ENCODE peak calls at places on chromosomes 5 and 9, in nine cellular contexts. One of them, this sample, is unnamed.
A peak's percentile ranks its signal among the peaks of the same experiment; 100 is the strongest.

GRCh38 chr9:114172981-114173833 is 17.9 kb downstream of the COL27A1 start:
- DNase-seq in tibial nerve: no peak
- DNase-seq in lung: no peak
- DNase-seq in PC-3: no peak
- DNase-seq in neuronal stem cell: no peak
- DNase-seq in WERI-Rb-1: no peak
- DNase-seq in naive thymus-derived CD4-positive, alpha-beta T cell: no peak
- DNase-seq in psoas muscle: no peak
- DNase-seq in adrenal gland: no peak
- DNase-seq in this sample: no peak

GRCh38 chr5:91288517-91288916 is 94.6 kb downstream of the ARRDC3 start:
- DNase-seq in PC-3: no peak
- DNase-seq in adrenal gland: no peak
- DNase-seq in WERI-Rb-1: peak; percentile 41
- DNase-seq in neuronal stem cell: no peak
- DNase-seq in psoas muscle: no peak
- DNase-seq in lung: no peak
- DNase-seq in naive thymus-derived CD4-positive, alpha-beta T cell: no peak
- DNase-seq in tibial nerve: no peak
- DNase-seq in this sample: no peak

GRCh38 chr9:70106571-70106970 is 62.9 kb downstream of the MAMDC2 start:
- DNase-seq in psoas muscle: no peak
- DNase-seq in lung: no peak
- DNase-seq in neuronal stem cell: no peak
- DNase-seq in adrenal gland: no peak
- DNase-seq in PC-3: no peak
- DNase-seq in tibial nerve: no peak
- DNase-seq in WERI-Rb-1: no peak
- DNase-seq in naive thymus-derived CD4-positive, alpha-beta T cell: no peak
- DNase-seq in this sample: no peak

GRCh38 chr5:91255396-91256141 is 127.5 kb downstream of the ARRDC3 start:
- DNase-seq in naive thymus-derived CD4-positive, alpha-beta T cell: no peak
- DNase-seq in adrenal gland: no peak
- DNase-seq in lung: no peak
- DNase-seq in tibial nerve: no peak
- DNase-seq in psoas muscle: no peak
- DNase-seq in PC-3: no peak
- DNase-seq in WERI-Rb-1: no peak
- DNase-seq in neuronal stem cell: no peak
- DNase-seq in this sample: no peak

GRCh38 chr9:110389148-110389783 is 51.6 kb upstream of the TXNDC8 start:
- DNase-seq in tibial nerve: no peak
- DNase-seq in adrenal gland: no peak
- DNase-seq in PC-3: no peak
- DNase-seq in psoas muscle: no peak
- DNase-seq in naive thymus-derived CD4-positive, alpha-beta T cell: no peak
- DNase-seq in WERI-Rb-1: no peak
- DNase-seq in neuronal stem cell: no peak
- DNase-seq in lung: no peak
- DNase-seq in this sample: no peak

GRCh38 chr5:5271606-5272321 is 131.6 kb downstream of the ADAMTS16 start:
- DNase-seq in tibial nerve: no peak
- DNase-seq in PC-3: peak; percentile 24
- DNase-seq in adrenal gland: no peak
- DNase-seq in psoas muscle: no peak
- DNase-seq in neuronal stem cell: peak; percentile 9
- DNase-seq in lung: no peak
- DNase-seq in WERI-Rb-1: no peak
- DNase-seq in naive thymus-derived CD4-positive, alpha-beta T cell: no peak
- DNase-seq in this sample: no peak

GRCh38 chr5:158700231-158700996 is 399.3 kb downstream of the EBF1 start:
- DNase-seq in lung: no peak
- DNase-seq in neuronal stem cell: no peak
- DNase-seq in adrenal gland: no peak
- DNase-seq in psoas muscle: no peak
- DNase-seq in naive thymus-derived CD4-positive, alpha-beta T cell: no peak
- DNase-seq in PC-3: no peak
- DNase-seq in tibial nerve: no peak
- DNase-seq in WERI-Rb-1: no peak
- DNase-seq in this sample: no peak

GRCh38 chr5:118806571-118806970 is 181.8 kb downstream of the DTWD2 start:
- DNase-seq in adrenal gland: no peak
- DNase-seq in tibial nerve: no peak
- DNase-seq in psoas muscle: no peak
- DNase-seq in WERI-Rb-1: no peak
- DNase-seq in PC-3: no peak
- DNase-seq in neuronal stem cell: no peak
- DNase-seq in naive thymus-derived CD4-positive, alpha-beta T cell: no peak
- DNase-seq in lung: no peak
- DNase-seq in this sample: no peak

GRCh38 chr5:132425009-132425937 is 55.8 kb downstream of the SLC22A5 start:
- DNase-seq in adrenal gland: peak; percentile 28
- DNase-seq in naive thymus-derived CD4-positive, alpha-beta T cell: peak; percentile 56
- DNase-seq in WERI-Rb-1: no peak
- DNase-seq in lung: no peak
- DNase-seq in tibial nerve: no peak
- DNase-seq in psoas muscle: no peak
- DNase-seq in neuronal stem cell: no peak
- DNase-seq in PC-3: peak; percentile 53
- DNase-seq in this sample: no peak

GRCh38 chr5:2738156-2738699 is 13.2 kb downstream of the IRX2 start:
- DNase-seq in lung: no peak
- DNase-seq in psoas muscle: no peak
- DNase-seq in tibial nerve: no peak
- DNase-seq in PC-3: no peak
- DNase-seq in adrenal gland: peak; percentile 7
- DNase-seq in WERI-Rb-1: no peak
- DNase-seq in naive thymus-derived CD4-positive, alpha-beta T cell: no peak
- DNase-seq in neuronal stem cell: no peak
- DNase-seq in this sample: peak; percentile 78

GRCh38 chr5:56815657-56816545 is 552 bp downstream of the MAP3K1 start:
- DNase-seq in lung: peak; percentile 38
- DNase-seq in PC-3: no peak
- DNase-seq in WERI-Rb-1: peak; percentile 28
- DNase-seq in adrenal gland: peak; percentile 42
- DNase-seq in psoas muscle: peak; percentile 82
- DNase-seq in naive thymus-derived CD4-positive, alpha-beta T cell: peak; percentile 43
- DNase-seq in tibial nerve: no peak
- DNase-seq in neuronal stem cell: peak; percentile 43
- DNase-seq in this sample: no peak

GRCh38 chr5:102048940-102049339 is 247.1 kb downstream of the SLCO4C1 start:
- DNase-seq in naive thymus-derived CD4-positive, alpha-beta T cell: no peak
- DNase-seq in PC-3: no peak
- DNase-seq in neuronal stem cell: no peak
- DNase-seq in WERI-Rb-1: peak; percentile 28
- DNase-seq in adrenal gland: no peak
- DNase-seq in lung: no peak
- DNase-seq in tibial nerve: no peak
- DNase-seq in psoas muscle: no peak
- DNase-seq in this sample: no peak

GRCh38 chr5:163619273-163619672 is 113.9 kb downstream of the MAT2B start:
- DNase-seq in neuronal stem cell: no peak
- DNase-seq in adrenal gland: no peak
- DNase-seq in lung: no peak
- DNase-seq in naive thymus-derived CD4-positive, alpha-beta T cell: no peak
- DNase-seq in PC-3: no peak
- DNase-seq in WERI-Rb-1: no peak
- DNase-seq in psoas muscle: no peak
- DNase-seq in tibial nerve: no peak
- DNase-seq in this sample: no peak

GRCh38 chr9:123324767-123325183 is 31.2 kb upstream of the CRB2 start:
- DNase-seq in lung: no peak
- DNase-seq in naive thymus-derived CD4-positive, alpha-beta T cell: no peak
- DNase-seq in adrenal gland: no peak
- DNase-seq in PC-3: no peak
- DNase-seq in psoas muscle: no peak
- DNase-seq in tibial nerve: no peak
- DNase-seq in WERI-Rb-1: no peak
- DNase-seq in neuronal stem cell: no peak
- DNase-seq in this sample: no peak

DNA sequence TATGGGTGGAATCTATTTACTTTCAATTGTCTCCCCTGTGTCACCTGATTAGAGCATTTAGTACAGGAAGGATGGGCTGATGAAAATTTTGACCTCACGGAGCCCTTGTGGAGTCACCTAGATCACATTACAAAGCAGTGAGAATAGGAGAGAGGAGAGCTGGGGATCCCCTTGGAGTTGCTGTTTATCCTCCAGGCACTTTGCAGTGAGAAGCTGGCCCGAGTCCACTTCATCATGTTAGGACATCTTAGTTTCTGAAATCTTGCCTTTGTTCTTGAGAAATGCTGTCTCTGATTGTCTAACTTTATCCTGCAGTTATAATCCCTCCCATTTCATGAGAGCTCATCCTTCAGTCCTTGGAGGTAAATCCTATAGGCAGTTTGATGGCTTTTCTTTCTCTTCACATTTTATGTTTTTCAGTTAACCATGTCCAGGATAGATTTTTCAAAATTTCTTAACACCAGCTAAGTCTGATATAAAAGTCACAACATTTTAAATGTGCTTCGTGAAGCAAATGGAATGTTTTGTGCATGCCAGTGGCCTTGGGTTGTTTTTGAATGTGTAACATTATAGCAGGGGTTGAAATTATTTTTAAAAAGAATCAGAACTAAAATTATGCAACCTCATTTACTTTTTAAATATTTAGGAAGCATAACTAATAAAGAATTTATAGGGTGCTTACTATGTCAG is 200.9 kb downstream of the ARHGEF28 start:
- DNase-seq in tibial nerve: no peak
- DNase-seq in PC-3: no peak
- DNase-seq in naive thymus-derived CD4-positive, alpha-beta T cell: no peak
- DNase-seq in lung: no peak
- DNase-seq in adrenal gland: peak; percentile 58
- DNase-seq in psoas muscle: no peak
- DNase-seq in neuronal stem cell: no peak
- DNase-seq in WERI-Rb-1: no peak
- DNase-seq in this sample: no peak
- H3K4me3 ChIP-seq in tibial nerve: no peak overlapping the region
- H3K4me3 ChIP-seq in PC-3: no peak overlapping the region
- H3K4me3 ChIP-seq in naive thymus-derived CD4-positive, alpha-beta T cell: no peak overlapping the region
- H3K4me3 ChIP-seq in lung: no peak overlapping the region
- H3K4me3 ChIP-seq in adrenal gland: no peak overlapping the region
- H3K4me3 ChIP-seq in psoas muscle: no peak overlapping the region
- H3K4me3 ChIP-seq in neuronal stem cell: no peak overlapping the region
- H3K4me3 ChIP-seq in WERI-Rb-1: no peak overlapping the region
- H3K4me3 ChIP-seq in this sample: no peak overlapping the region

GRCh38 chr5:1644810-1645571 is 121.2 kb upstream of the LPCAT1 start:
- DNase-seq in adrenal gland: peak; percentile 86
- DNase-seq in naive thymus-derived CD4-positive, alpha-beta T cell: peak; percentile 80
- DNase-seq in WERI-Rb-1: peak; percentile 88
- DNase-seq in lung: peak; percentile 75
- DNase-seq in neuronal stem cell: peak; percentile 82
- DNase-seq in PC-3: peak; percentile 92
- DNase-seq in psoas muscle: peak; percentile 90
- DNase-seq in tibial nerve: peak; percentile 50
- DNase-seq in this sample: peak; percentile 88
- H3K4me3 ChIP-seq in adrenal gland: no peak overlapping the region
- H3K4me3 ChIP-seq in naive thymus-derived CD4-positive, alpha-beta T cell: peak overlapping the region; percentile 7
- H3K4me3 ChIP-seq in WERI-Rb-1: peak overlapping the region; percentile 34
- H3K4me3 ChIP-seq in lung: no peak overlapping the region
- H3K4me3 ChIP-seq in neuronal stem cell: peak overlapping the region; percentile 10
- H3K4me3 ChIP-seq in PC-3: peak overlapping the region; percentile 63
- H3K4me3 ChIP-seq in psoas muscle: peak overlapping the region; percentile 24
- H3K4me3 ChIP-seq in tibial nerve: peak overlapping the region; percentile 25
- H3K4me3 ChIP-seq in this sample: no peak overlapping the region

GRCh38 chr9:137268538-137269201 is 8.9 kb upstream of the TOR4A start:
- DNase-seq in adrenal gland: no peak
- DNase-seq in psoas muscle: no peak
- DNase-seq in WERI-Rb-1: no peak
- DNase-seq in neuronal stem cell: no peak
- DNase-seq in lung: no peak
- DNase-seq in tibial nerve: no peak
- DNase-seq in PC-3: no peak
- DNase-seq in naive thymus-derived CD4-positive, alpha-beta T cell: no peak
- DNase-seq in this sample: no peak

GRCh38 chr9:137267933-137268355 is 9.6 kb upstream of the TOR4A start:
- DNase-seq in tibial nerve: no peak
- DNase-seq in WERI-Rb-1: no peak
- DNase-seq in naive thymus-derived CD4-positive, alpha-beta T cell: no peak
- DNase-seq in psoas muscle: no peak
- DNase-seq in adrenal gland: peak; percentile 22
- DNase-seq in lung: no peak
- DNase-seq in PC-3: no peak
- DNase-seq in neuronal stem cell: no peak
- DNase-seq in this sample: no peak

GRCh38 chr9:137270929-137271695 is 6.4 kb upstream of the TOR4A start:
- DNase-seq in WERI-Rb-1: no peak
- DNase-seq in psoas muscle: no peak
- DNase-seq in lung: no peak
- DNase-seq in adrenal gland: no peak
- DNase-seq in neuronal stem cell: no peak
- DNase-seq in naive thymus-derived CD4-positive, alpha-beta T cell: peak; percentile 57
- DNase-seq in tibial nerve: no peak
- DNase-seq in PC-3: no peak
- DNase-seq in this sample: no peak

GRCh38 chr9:137271696-137272076 is 5.8 kb upstream of the TOR4A start:
- DNase-seq in PC-3: no peak
- DNase-seq in naive thymus-derived CD4-positive, alpha-beta T cell: no peak
- DNase-seq in WERI-Rb-1: peak; percentile 46
- DNase-seq in psoas muscle: no peak
- DNase-seq in lung: no peak
- DNase-seq in tibial nerve: no peak
- DNase-seq in neuronal stem cell: no peak
- DNase-seq in adrenal gland: no peak
- DNase-seq in this sample: no peak

GRCh38 chr9:137269231-137269772 is 8.2 kb upstream of the TOR4A start:
- DNase-seq in PC-3: no peak
- DNase-seq in tibial nerve: no peak
- DNase-seq in adrenal gland: peak; percentile 61
- DNase-seq in neuronal stem cell: no peak
- DNase-seq in psoas muscle: peak; percentile 87
- DNase-seq in WERI-Rb-1: no peak
- DNase-seq in lung: peak; percentile 70
- DNase-seq in naive thymus-derived CD4-positive, alpha-beta T cell: no peak
- DNase-seq in this sample: no peak
- H3K4me3 ChIP-seq in PC-3: no peak overlapping the region
- H3K4me3 ChIP-seq in tibial nerve: no peak overlapping the region
- H3K4me3 ChIP-seq in adrenal gland: no peak overlapping the region
- H3K4me3 ChIP-seq in neuronal stem cell: no peak overlapping the region
- H3K4me3 ChIP-seq in psoas muscle: peak overlapping the region; percentile 65
- H3K4me3 ChIP-seq in WERI-Rb-1: no peak overlapping the region
- H3K4me3 ChIP-seq in lung: no peak overlapping the region
- H3K4me3 ChIP-seq in naive thymus-derived CD4-positive, alpha-beta T cell: no peak overlapping the region
- H3K4me3 ChIP-seq in this sample: no peak overlapping the region

DNA sequence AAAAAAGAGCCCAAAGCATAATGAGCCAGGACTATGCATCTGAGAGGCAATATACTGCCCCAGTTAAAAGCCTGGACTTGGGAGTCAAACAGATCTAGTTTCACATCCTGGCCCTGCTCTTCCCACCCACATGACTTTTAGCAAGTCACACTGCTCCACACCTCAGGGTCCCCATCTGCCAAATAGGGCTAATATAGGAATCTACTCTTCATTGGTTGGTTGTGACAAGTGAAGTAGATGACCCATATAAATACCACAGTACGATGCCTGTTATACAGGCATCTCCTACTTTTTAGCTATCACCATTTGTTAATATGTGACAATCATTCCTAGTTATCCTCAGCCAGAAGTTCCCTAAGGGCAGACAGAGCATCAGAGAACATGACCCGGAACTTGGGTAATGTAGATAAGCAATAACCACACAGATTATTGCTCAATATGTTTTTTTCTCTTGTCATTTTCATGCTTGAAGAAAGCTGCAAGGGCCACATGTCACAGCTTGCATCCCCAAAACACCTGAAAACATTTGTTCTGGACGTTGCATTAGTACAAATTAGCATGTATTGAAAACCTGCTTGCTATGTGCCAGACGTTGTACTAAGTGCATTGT is 20.4 kb downstream of the ADAM19 start:
- DNase-seq in WERI-Rb-1: no peak
- DNase-seq in naive thymus-derived CD4-positive, alpha-beta T cell: no peak
- DNase-seq in lung: no peak
- DNase-seq in PC-3: no peak
- DNase-seq in neuronal stem cell: no peak
- DNase-seq in tibial nerve: no peak
- DNase-seq in adrenal gland: no peak
- DNase-seq in psoas muscle: no peak
- DNase-seq in this sample: no peak
- H3K4me3 ChIP-seq in WERI-Rb-1: no peak overlapping the region
- H3K4me3 ChIP-seq in naive thymus-derived CD4-positive, alpha-beta T cell: no peak overlapping the region
- H3K4me3 ChIP-seq in lung: no peak overlapping the region
- H3K4me3 ChIP-seq in PC-3: no peak overlapping the region
- H3K4me3 ChIP-seq in neuronal stem cell: no peak overlapping the region
- H3K4me3 ChIP-seq in tibial nerve: no peak overlapping the region
- H3K4me3 ChIP-seq in adrenal gland: no peak overlapping the region
- H3K4me3 ChIP-seq in psoas muscle: no peak overlapping the region
- H3K4me3 ChIP-seq in this sample: no peak overlapping the region

This sample was measured in HAP-1.